ENCODE peak calls at places on chromosomes 7 and 10, in five cellular contexts. X is caudate nucleus, A is SJSA1, I is Kasumi-1, O is H4. S is an unnamed sample.
A peak's percentile ranks its signal among the peaks of the same experiment; 100 is the strongest.

GRCh38 chr10:33252324-33252723 is 82.1 kb downstream of the NRP1 start:
- DNase-seq in I (no peak), X (no peak), A (no peak), O (no peak), S (no peak)

GRCh38 chr7:152462995-152463713 is 27.4 kb upstream of the KMT2C start:
- DNase-seq in X (no peak), A (peak; percentile 74), I (peak; percentile 95), O (peak; percentile 19), S (peak; percentile 88)

GRCh38 chr7:130302649-130303048 is 9.7 kb downstream of the CPA4 start:
- DNase-seq in O (no peak), A (no peak), X (no peak), I (no peak), S (no peak)

GRCh38 chr10:60466267-60467201 is 76.9 kb upstream of the ANK3 start:
- DNase-seq in A (peak; percentile 28), X (no peak), O (no peak), I (no peak), S (no peak)

GRCh38 chr7:584820-585219 is 65.2 kb upstream of the PDGFA start:
- DNase-seq in A (no peak), X (no peak), I (no peak), O (no peak), S (no peak)

GRCh38 chr10:78802866-78803265 is 265.9 kb upstream of the ZMIZ1 start:
- DNase-seq in A (peak; percentile 87), O (peak; percentile 41), X (no peak), I (no peak), S (no peak)

GRCh38 chr10:4654496-4654895 is 171.5 kb upstream of the AKR1E2 start:
- DNase-seq in X (no peak), A (no peak), I (no peak), O (no peak), S (no peak)

GRCh38 chr10:106560925-106561640 is 603.4 kb downstream of the SORCS1 start:
- DNase-seq in A (no peak), O (no peak), I (no peak), X (no peak), S (no peak)

GRCh38 chr7:107661865-107662379 is 1.3 kb downstream of the SLC26A4 start:
- DNase-seq in A (no peak), X (no peak), O (no peak), I (no peak), S (no peak)

GRCh38 chr7:106947244-106947728 is 82.2 kb downstream of the PIK3CG start:
- DNase-seq in O (peak; percentile 55), I (peak; percentile 90), X (no peak), A (peak; percentile 34), S (peak; percentile 79)

GRCh38 chr10:1358860-1359598 is 302.8 kb downstream of the WDR37 start:
- DNase-seq in O (no peak), A (peak; percentile 16), I (peak; percentile 69), X (no peak), S (no peak)

GRCh38 chr7:18513343-18513742 is 17.8 kb downstream of the HDAC9 start:
- DNase-seq in O (no peak), A (no peak), X (no peak), I (no peak), S (no peak)

GRCh38 chr7:16989883-16990413 is 108.2 kb upstream of the AGR3 start:
- DNase-seq in O (peak; percentile 99), I (no peak), X (peak; percentile 25), A (peak; percentile 81), S (peak; percentile 78)

GRCh38 chr7:35735396-35735795 is 40.5 kb upstream of the HERPUD2 start:
- DNase-seq in I (no peak), A (no peak), O (no peak), X (no peak), S (no peak)

GRCh38 chr10:133299224-133299623 is 9.4 kb downstream of the TUBGCP2 start:
- DNase-seq in O (no peak), I (no peak), A (no peak), X (no peak), S (no peak)

GRCh38 chr10:24462889-24463552 is 254.1 kb downstream of the KIAA1217 start:
- DNase-seq in O (no peak), I (no peak), X (no peak), A (peak; percentile 19), S (peak; percentile 42)

GRCh38 chr7:47581821-47582747 is at the start of gene TNS3:
- DNase-seq in X (no peak), O (no peak), I (no peak), A (peak; percentile 65), S (peak; percentile 43)

GRCh38 chr10:67775274-67775673 is 62.7 kb downstream of the DNAJC12 start:
- DNase-seq in I (no peak), A (no peak), X (no peak), O (no peak), S (no peak)

GRCh38 chr7:106128846-106129245 is 16.7 kb upstream of the SYPL1 start:
- DNase-seq in A (no peak), I (no peak), O (no peak), X (no peak), S (no peak)

GRCh38 chr10:3763035-3763456 is 22.0 kb downstream of the KLF6 start:
- DNase-seq in O (no peak), I (no peak), X (no peak), A (no peak), S (no peak)

GRCh38 chr7:57867884-57868701 is 418.1 kb downstream of the ZNF716 start:
- DNase-seq in O (no peak), A (no peak), I (peak; percentile 21), X (no peak), S (no peak)

GRCh38 chr10:59587083-59587755 is 122.4 kb downstream of the SLC16A9 start:
- DNase-seq in I (no peak), X (no peak), A (no peak), O (no peak), S (no peak)

GRCh38 chr10:97213431-97213830 is 27.7 kb upstream of the SLIT1 start:
- DNase-seq in A (no peak), X (no peak), I (no peak), O (no peak), S (no peak)

GRCh38 chr7:131605280-131605878 is 49.0 kb upstream of the PODXL start:
- DNase-seq in A (peak; percentile 19), I (no peak), X (no peak), O (no peak), S (peak; percentile 54)

GRCh38 chr10:124619195-124619594 is 125.0 kb downstream of the FAM53B start:
- DNase-seq in X (no peak), A (no peak), I (peak; percentile 33), O (no peak), S (no peak)

GRCh38 chr10:60182691-60183090 is 207.0 kb downstream of the ANK3 start:
- DNase-seq in I (no peak), X (no peak), O (no peak), A (no peak), S (no peak)

GRCh38 chr10:18264466-18264865 is 124.2 kb downstream of the CACNB2 start:
- DNase-seq in A (no peak), I (no peak), O (peak; percentile 5), X (no peak), S (no peak)

GRCh38 chr7:26958834-26959233 is 94.4 kb upstream of the SKAP2 start:
- DNase-seq in X (no peak), A (peak; percentile 9), I (no peak), O (no peak), S (no peak)

GRCh38 chr7:116227678-116228239 is 17.4 kb downstream of the TES start:
- DNase-seq in X (no peak), I (no peak), O (no peak), A (peak; percentile 57), S (no peak)

GRCh38 chr10:110995301-110995700 is 75.9 kb downstream of the SHOC2 start:
- DNase-seq in A (no peak), O (no peak), I (no peak), X (no peak), S (no peak)

GRCh38 chr7:42494199-42494710 is 257.2 kb upstream of the GLI3 start:
- DNase-seq in O (peak; percentile 90), I (no peak), X (no peak), A (peak; percentile 5), S (peak; percentile 13)

GRCh38 chr7:146701166-146701565 is 584.6 kb downstream of the CNTNAP2 start:
- DNase-seq in O (no peak), X (no peak), I (no peak), A (no peak), S (no peak)

GRCh38 chr7:50664461-50664922 is 99.3 kb upstream of the DDC start:
- DNase-seq in X (no peak), I (no peak), A (no peak), O (peak; percentile 88), S (no peak)

GRCh38 chr10:110042891-110043290 is 35.1 kb downstream of the ADD3 start:
- DNase-seq in I (no peak), O (no peak), A (no peak), X (no peak), S (no peak)

GRCh38 chr7:140314571-140315480 is 83.5 kb downstream of the SLC37A3 start:
- DNase-seq in A (no peak), O (no peak), X (no peak), I (no peak), S (no peak)

GRCh38 chr7:81789406-81790139 is 19.7 kb upstream of the HGF start:
- DNase-seq in O (no peak), X (no peak), I (no peak), A (no peak), S (no peak)

S was measured in SJCRH30.